ENCODE peak calls at places on chromosome 11, in seven cellular contexts. J is CD4-positive, alpha-beta T cell; R is spleen; X is thoracic aorta; D is ovary; V is GM23338; H is lung. Y is an unnamed sample.

GRCh38 chr11:68332186-68332585 is 19.8 kb downstream of the LRP5 start:
- DNase-seq in J (no peak), R (no peak), X (no peak), D (no peak), V (no peak), H (no peak), Y (no peak)

GRCh38 chr11:2911088-2912037 is 17.9 kb downstream of the PHLDA2 start:
- DNase-seq in J (no peak), R (no peak), X (no peak), D (no peak), V (no peak), H (no peak), Y (no peak)

GRCh38 chr11:107651672-107652071 is 60.2 kb downstream of the SLN start:
- DNase-seq in J (no peak), R (no peak), X (no peak), D (no peak), V (peak), H (no peak), Y (no peak)

GRCh38 chr11:73478737-73479347 is 102.6 kb downstream of the RELT start:
- DNase-seq in J (no peak), R (no peak), X (no peak), D (no peak), V (peak), H (no peak), Y (no peak)

GRCh38 chr11:65496304-65497140 is 2.3 kb upstream of the MALAT1 start:
- DNase-seq in J (no peak), R (no peak), X (no peak), D (peak), V (no peak), H (no peak), Y (no peak)

GRCh38 chr11:72812968-72813739 is 1.1 kb upstream of the ATG16L2 start:
- DNase-seq in J (peak), R (peak), X (no peak), D (peak), V (peak), H (peak), Y (peak)

GRCh38 chr11:20134991-20135736 is 25.1 kb downstream of the DBX1 start:
- DNase-seq in J (no peak), R (no peak), X (no peak), D (no peak), V (no peak), H (no peak), Y (no peak)

GRCh38 chr11:77171885-77172665 is 44.0 kb downstream of the MYO7A start:
- DNase-seq in J (no peak), R (no peak), X (no peak), D (no peak), V (peak), H (no peak), Y (no peak)

GRCh38 chr11:7415537-7415817 is 69.8 kb upstream of the OLFML1 start:
- DNase-seq in J (no peak), R (no peak), X (no peak), D (no peak), V (no peak), H (no peak), Y (no peak)

GRCh38 chr11:29578806-29579205 is 438.0 kb downstream of the KCNA4 start:
- DNase-seq in J (no peak), R (no peak), X (no peak), D (no peak), V (no peak), H (no peak), Y (no peak)

GRCh38 chr11:33980896-33981295 is 70.6 kb upstream of the CAPRIN1 start:
- DNase-seq in J (no peak), R (no peak), X (no peak), D (no peak), V (no peak), H (no peak), Y (no peak)

GRCh38 chr11:122705396-122705795 is 49.9 kb downstream of the UBASH3B start:
- DNase-seq in J (no peak), R (no peak), X (no peak), D (no peak), V (no peak), H (no peak), Y (no peak)

GRCh38 chr11:33290319-33290718 is 33.1 kb downstream of the HIPK3 start:
- DNase-seq in J (no peak), R (no peak), X (no peak), D (no peak), V (no peak), H (no peak), Y (no peak)

GRCh38 chr11:13923716-13924650 is 38.5 kb upstream of the SPON1 start:
- DNase-seq in J (peak), R (no peak), X (no peak), D (no peak), V (no peak), H (no peak), Y (peak)

GRCh38 chr11:4611986-4612385 is 4.0 kb upstream of the TRIM68 start:
- DNase-seq in J (no peak), R (no peak), X (no peak), D (no peak), V (no peak), H (no peak), Y (no peak)

GRCh38 chr11:46845740-46846509 is at the start of gene CKAP5:
- DNase-seq in J (peak), R (peak), X (peak), D (peak), V (peak), H (peak), Y (peak)

GRCh38 chr11:111439905-111440304 is 60.8 kb upstream of the POU2AF1 start:
- DNase-seq in J (no peak), R (no peak), X (no peak), D (no peak), V (no peak), H (no peak), Y (no peak)

GRCh38 chr11:123430736-123431356 is 777 bp downstream of the GRAMD1B start:
- DNase-seq in J (peak), R (peak), X (no peak), D (peak), V (peak), H (peak), Y (peak)

GRCh38 chr11:23688835-23689234 is 808.0 kb upstream of the LUZP2 start:
- DNase-seq in J (no peak), R (no peak), X (no peak), D (no peak), V (no peak), H (no peak), Y (no peak)

GRCh38 chr11:12547953-12548650 is 126.1 kb upstream of the TEAD1 start:
- DNase-seq in J (no peak), R (no peak), X (no peak), D (no peak), V (no peak), H (no peak), Y (no peak)

DNA sequence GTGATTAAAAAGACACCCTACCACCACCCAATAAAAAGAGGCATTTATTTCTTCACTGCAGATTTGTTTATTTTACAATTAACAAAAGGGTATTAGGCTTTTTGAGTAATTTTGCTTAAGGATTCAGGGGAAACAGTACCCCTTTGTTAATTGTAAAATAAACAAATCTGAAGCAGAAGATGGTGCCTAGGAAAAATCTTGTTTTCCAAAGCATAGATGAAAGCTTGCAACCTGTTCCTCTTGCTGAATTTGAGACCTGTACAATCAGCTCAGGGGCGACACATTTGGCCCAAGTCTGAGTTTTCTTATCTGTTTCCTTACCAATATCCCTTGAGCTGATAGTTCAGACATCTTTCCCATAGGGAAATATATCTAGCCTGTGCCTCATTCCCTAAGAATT is 171.9 kb downstream of the GRIA4 start:
- DNase-seq in J (no peak), R (no peak), X (no peak), D (no peak), V (no peak), H (no peak), Y (no peak)
- H3K27ac ChIP-seq in J (no peak), R (no peak), X (no peak), D (no peak), V (no peak), H (no peak), Y (no peak)

GRCh38 chr11:117154468-117154867 is 10.4 kb downstream of the PAFAH1B2 start:
- DNase-seq in J (no peak), R (no peak), X (no peak), D (no peak), V (no peak), H (no peak), Y (no peak)

GRCh38 chr11:117160826-117161225 is 16.7 kb downstream of the PAFAH1B2 start:
- DNase-seq in J (no peak), R (no peak), X (no peak), D (no peak), V (no peak), H (no peak), Y (no peak)

GRCh38 chr11:117157507-117157906 is 13.4 kb downstream of the PAFAH1B2 start:
- DNase-seq in J (no peak), R (no peak), X (no peak), D (no peak), V (no peak), H (no peak), Y (no peak)

DNA sequence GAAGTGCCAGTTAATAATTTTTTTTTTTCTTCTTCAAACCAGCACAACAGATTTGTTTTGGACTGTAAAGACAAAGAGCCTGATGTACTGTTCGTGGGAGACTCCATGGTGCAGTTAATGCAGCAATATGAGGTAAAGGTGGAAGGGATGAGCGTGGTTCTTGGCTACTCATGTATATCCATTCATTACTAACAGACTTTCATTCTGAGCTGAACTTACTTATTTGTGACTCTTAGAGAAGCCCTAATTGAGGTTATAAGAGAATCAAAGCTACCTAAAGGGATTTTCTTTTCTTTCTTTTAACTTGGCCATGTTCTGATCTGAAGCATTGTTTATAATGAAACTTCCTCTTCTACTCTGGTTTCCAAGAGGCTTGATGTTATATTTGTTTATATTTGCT is 15.8 kb downstream of the PAFAH1B2 start:
- DNase-seq in J (no peak), R (no peak), X (no peak), D (no peak), V (no peak), H (no peak), Y (no peak)
- H3K27ac ChIP-seq in J (no peak), R (no peak), X (no peak), D (no peak), V (peak), H (no peak), Y (no peak)

DNA sequence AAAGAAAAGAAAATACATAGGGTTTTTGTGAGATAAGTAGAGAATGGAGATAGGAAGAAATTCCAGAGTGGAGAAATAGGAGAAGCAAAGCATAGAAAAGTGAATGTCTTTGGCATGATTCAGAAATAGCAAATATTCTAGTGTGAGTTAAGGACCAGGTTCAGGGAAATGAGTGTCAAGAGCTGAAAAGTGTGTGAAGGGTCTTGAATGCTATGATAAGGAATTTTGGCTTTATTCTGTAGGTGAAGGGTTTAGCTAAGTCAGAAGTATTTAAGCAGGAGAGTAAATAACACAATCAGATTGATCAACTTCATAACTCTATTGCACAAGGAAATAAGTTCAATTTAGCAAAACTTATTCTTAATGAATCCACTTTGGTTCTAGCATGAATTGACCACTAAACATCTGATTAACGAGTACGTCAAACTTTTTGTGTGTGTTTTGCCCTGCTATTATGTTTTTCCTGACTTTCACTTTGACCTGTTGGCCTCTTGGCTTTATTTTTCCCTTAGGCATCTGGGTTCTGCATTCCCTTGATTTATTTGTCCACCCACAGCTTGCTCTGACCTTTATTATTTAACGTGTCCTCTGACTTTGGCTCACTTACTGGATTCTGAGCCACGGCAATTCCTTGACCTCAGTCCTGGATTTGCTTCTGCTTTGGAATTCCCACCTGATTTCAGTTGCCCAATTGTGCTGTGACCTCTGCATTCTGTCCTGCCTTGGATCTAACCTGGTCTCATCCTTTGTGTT is 11.9 kb upstream of the TMEM218 start:
- DNase-seq in J (no peak), R (no peak), X (no peak), D (no peak), V (no peak), H (no peak), Y (no peak)
- H3K27ac ChIP-seq in J (no peak), R (peak), X (no peak), D (no peak), V (no peak), H (no peak), Y (no peak)

GRCh38 chr11:79237676-79238075 is 203.2 kb downstream of the TENM4 start:
- DNase-seq in J (no peak), R (no peak), X (no peak), D (no peak), V (no peak), H (no peak), Y (no peak)
- H3K27ac ChIP-seq in J (no peak), R (no peak), X (no peak), D (peak), V (no peak), H (no peak), Y (no peak)

GRCh38 chr11:9717719-9718118 is 53.8 kb downstream of the SWAP70 start:
- DNase-seq in J (no peak), R (no peak), X (no peak), D (no peak), V (peak), H (no peak), Y (no peak)

GRCh38 chr11:9719949-9720646 is 56.2 kb downstream of the SWAP70 start:
- DNase-seq in J (no peak), R (no peak), X (no peak), D (no peak), V (no peak), H (no peak), Y (no peak)

GRCh38 chr11:9717040-9717357 is 53.1 kb downstream of the SWAP70 start:
- DNase-seq in J (no peak), R (no peak), X (no peak), D (no peak), V (no peak), H (no peak), Y (no peak)

GRCh38 chr11:9714540-9714939 is 50.7 kb downstream of the SWAP70 start:
- DNase-seq in J (no peak), R (no peak), X (no peak), D (no peak), V (no peak), H (no peak), Y (no peak)

DNA sequence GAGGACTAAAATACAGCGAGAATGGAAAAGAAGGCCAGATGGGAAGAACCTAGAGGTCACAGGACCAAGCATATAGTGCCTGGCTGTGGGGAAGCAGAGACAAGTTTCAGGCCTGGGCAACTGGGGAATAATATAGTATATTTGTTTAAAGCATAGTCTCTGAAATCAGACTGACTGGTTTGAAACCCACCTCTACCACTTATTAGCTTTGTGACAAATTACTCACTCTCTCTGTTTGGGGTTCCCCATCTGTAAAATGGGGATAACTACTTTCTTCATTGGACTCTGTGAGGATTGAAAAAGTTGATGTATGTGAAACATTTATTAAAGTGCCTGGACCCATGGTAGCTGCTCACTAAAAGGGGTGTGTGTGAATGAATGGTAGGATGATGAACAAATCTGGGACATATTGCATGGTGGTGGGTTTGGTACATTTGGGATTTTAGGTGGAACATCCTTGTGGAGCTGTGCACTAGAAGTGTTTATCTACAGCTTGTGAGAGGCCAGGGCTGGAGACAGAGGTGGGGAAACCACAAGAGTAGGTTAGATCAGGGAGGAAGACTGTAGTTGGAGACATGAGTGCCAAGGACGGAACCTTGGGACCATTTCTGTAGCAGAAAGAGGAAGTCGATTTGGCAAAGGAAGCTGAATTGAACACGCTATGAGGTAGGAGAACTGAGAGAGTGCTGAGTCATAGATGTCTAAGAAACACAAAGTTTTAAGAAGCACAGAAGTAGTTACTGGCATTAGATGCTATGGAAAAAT is 52.6 kb downstream of the SWAP70 start:
- DNase-seq in J (no peak), R (no peak), X (no peak), D (no peak), V (no peak), H (no peak), Y (no peak)
- H3K27ac ChIP-seq in J (no peak), R (peak), X (no peak), D (no peak), V (peak), H (peak), Y (no peak)

GRCh38 chr11:125264091-125265022 is 99.8 kb downstream of the PKNOX2 start:
- DNase-seq in J (no peak), R (no peak), X (no peak), D (no peak), V (no peak), H (no peak), Y (no peak)
- H3K27ac ChIP-seq in J (no peak), R (peak), X (no peak), D (peak), V (no peak), H (no peak), Y (no peak)

Y was measured in CD4-positive, CD25-positive, alpha-beta regulatory T cell.